ENCODE peak calls at places on chromosomes 5 and 9, in nine cellular contexts. A, K, D, P, L, F, G, S and U are unnamed samples.

GRCh38 chr5:175867587-175868347 is 3.6 kb upstream of the CPLX2 start:
- DNase-seq in P (no peak), A (peak; percentile 32), F (no peak), K (peak; percentile 9), D (no peak), G (no peak), S (no peak), L (peak; percentile 28), U (no peak)

GRCh38 chr5:74643160-74643562 is 2.6 kb upstream of the ENC1 start:
- DNase-seq in P (no peak), S (peak; percentile 32), D (no peak), L (peak; percentile 71), A (peak; percentile 64), K (no peak), G (peak; percentile 98), F (no peak), U (no peak)

GRCh38 chr9:78585909-78586308 is 289.0 kb downstream of the PSAT1 start:
- DNase-seq in A (no peak), S (no peak), G (no peak), K (no peak), D (no peak), F (no peak), L (no peak), P (no peak), U (no peak)

GRCh38 chr9:19033015-19033414 is at the start of gene SAXO1:
- DNase-seq in L (no peak), F (no peak), G (no peak), A (no peak), S (no peak), K (no peak), D (no peak), P (no peak), U (no peak)

GRCh38 chr5:82349651-82350050 is 71.5 kb upstream of the RPS23 start:
- DNase-seq in S (no peak), F (no peak), P (no peak), G (peak; percentile 39), D (no peak), A (peak; percentile 56), L (no peak), K (peak; percentile 62), U (peak; percentile 50)

GRCh38 chr5:95835682-95836405 is 13.3 kb upstream of the GLRX start:
- DNase-seq in P (no peak), F (no peak), L (no peak), S (no peak), G (no peak), D (no peak), A (no peak), K (no peak), U (no peak)

GRCh38 chr9:121201045-121201737 is 478 bp downstream of the RAB14 start:
- DNase-seq in K (peak; percentile 60), G (peak; percentile 27), F (peak; percentile 83), A (peak; percentile 24), P (peak; percentile 47), D (peak; percentile 52), S (no peak), L (peak; percentile 32), U (peak; percentile 83)

GRCh38 chr9:130307667-130307943 is 42.0 kb downstream of the HMCN2 start:
- DNase-seq in F (no peak), S (no peak), L (no peak), D (no peak), K (no peak), P (no peak), G (no peak), A (no peak), U (peak; percentile 36)

GRCh38 chr5:134976841-134977240 is 9.1 kb downstream of the CATSPER3 start:
- DNase-seq in L (no peak), S (no peak), K (no peak), G (no peak), P (no peak), A (no peak), D (no peak), F (no peak), U (no peak)

GRCh38 chr5:173628501-173628900 is 12.1 kb upstream of the BOD1 start:
- DNase-seq in K (no peak), P (no peak), F (no peak), S (no peak), D (no peak), A (no peak), G (no peak), L (no peak), U (no peak)

GRCh38 chr5:78472469-78473106 is 112.2 kb downstream of the SCAMP1 start:
- DNase-seq in K (no peak), D (no peak), F (no peak), P (no peak), L (no peak), S (no peak), A (no peak), G (peak; percentile 37), U (no peak)

GRCh38 chr9:36928670-36929349 is 105.3 kb downstream of the PAX5 start:
- DNase-seq in F (no peak), D (no peak), G (peak; percentile 68), K (peak; percentile 28), A (no peak), L (peak; percentile 66), S (no peak), P (no peak), U (no peak)

GRCh38 chr9:126704157-126704941 is 90.6 kb downstream of the LMX1B start:
- DNase-seq in F (peak; percentile 66), K (peak; percentile 38), A (peak; percentile 19), L (peak; percentile 80), S (no peak), D (no peak), G (peak; percentile 82), P (no peak), U (no peak)

GRCh38 chr9:119771336-119771735 is 402.1 kb upstream of the BRINP1 start:
- DNase-seq in D (no peak), L (no peak), G (no peak), A (no peak), P (no peak), F (no peak), K (no peak), S (no peak), U (no peak)

GRCh38 chr5:139760066-139761056 is 35.2 kb upstream of the PSD2 start:
- DNase-seq in D (no peak), P (no peak), G (peak; percentile 48), K (no peak), S (no peak), A (no peak), L (peak; percentile 83), F (no peak), U (no peak)